ENCODE peak calls at places on chromosomes 5 and 9, in four cellular contexts. One of them, this sample, is unnamed.

GRCh38 chr5:169218862-169219261 is 82.1 kb downstream of the SLIT3 start:
- DNase-seq in HFF-Myc: no peak
- DNase-seq in left lung: no peak
- DNase-seq in AG04450: no peak
- DNase-seq in this sample: no peak

GRCh38 chr9:129968690-129969485 is 74.1 kb downstream of the FNBP1 start:
- DNase-seq in HFF-Myc: no peak
- DNase-seq in left lung: no peak
- DNase-seq in AG04450: peak; percentile 70
- DNase-seq in this sample: no peak

GRCh38 chr9:113879318-113879717 is 3.2 kb downstream of the ZNF618 start:
- DNase-seq in left lung: no peak
- DNase-seq in AG04450: no peak
- DNase-seq in HFF-Myc: no peak
- DNase-seq in this sample: no peak

GRCh38 chr9:120932086-120932818 is 5.7 kb upstream of the TRAF1 start:
- DNase-seq in AG04450: no peak
- DNase-seq in left lung: no peak
- DNase-seq in HFF-Myc: no peak
- DNase-seq in this sample: no peak

GRCh38 chr9:116674210-116674980 is 12.7 kb upstream of the TRIM32 start:
- DNase-seq in AG04450: no peak
- DNase-seq in HFF-Myc: no peak
- DNase-seq in left lung: no peak
- DNase-seq in this sample: no peak

GRCh38 chr5:158020555-158021418 is 161.8 kb upstream of the CLINT1 start:
- DNase-seq in left lung: no peak
- DNase-seq in HFF-Myc: no peak
- DNase-seq in AG04450: no peak
- DNase-seq in this sample: no peak

GRCh38 chr9:132793606-132794580 is 84.2 kb downstream of the AK8 start:
- DNase-seq in left lung: no peak
- DNase-seq in HFF-Myc: no peak
- DNase-seq in AG04450: no peak
- DNase-seq in this sample: no peak

GRCh38 chr9:133449760-133450159 is 10.0 kb upstream of the CACFD1 start:
- DNase-seq in left lung: peak; percentile 60
- DNase-seq in AG04450: no peak
- DNase-seq in HFF-Myc: no peak
- DNase-seq in this sample: no peak

GRCh38 chr5:78162253-78162862 is 132.1 kb downstream of the AP3B1 start:
- DNase-seq in HFF-Myc: no peak
- DNase-seq in left lung: no peak
- DNase-seq in AG04450: no peak
- DNase-seq in this sample: peak; percentile 31

GRCh38 chr5:647311-647710 is 35.2 kb downstream of the CEP72 start:
- DNase-seq in AG04450: no peak
- DNase-seq in left lung: no peak
- DNase-seq in HFF-Myc: no peak
- DNase-seq in this sample: no peak

GRCh38 chr5:157241483-157241882 is 24.4 kb upstream of the CYFIP2 start:
- DNase-seq in HFF-Myc: no peak
- DNase-seq in AG04450: no peak
- DNase-seq in left lung: no peak
- DNase-seq in this sample: no peak

GRCh38 chr9:93813687-93814560 is 141.2 kb downstream of the BARX1 start:
- DNase-seq in left lung: no peak
- DNase-seq in HFF-Myc: no peak
- DNase-seq in AG04450: no peak
- DNase-seq in this sample: no peak

GRCh38 chr5:66894480-66895240 is 298.5 kb downstream of the MAST4 start:
- DNase-seq in AG04450: no peak
- DNase-seq in left lung: no peak
- DNase-seq in HFF-Myc: no peak
- DNase-seq in this sample: no peak

GRCh38 chr9:32264171-32264862 is 120.1 kb upstream of the ACO1 start:
- DNase-seq in HFF-Myc: no peak
- DNase-seq in AG04450: no peak
- DNase-seq in left lung: no peak
- DNase-seq in this sample: no peak

GRCh38 chr9:806285-807156 is 35.0 kb upstream of the DMRT1 start:
- DNase-seq in left lung: no peak
- DNase-seq in HFF-Myc: no peak
- DNase-seq in AG04450: peak; percentile 29
- DNase-seq in this sample: peak; percentile 38

GRCh38 chr5:132233081-132233480 is 5.4 kb upstream of the P4HA2 start:
- DNase-seq in left lung: no peak
- DNase-seq in HFF-Myc: no peak
- DNase-seq in AG04450: no peak
- DNase-seq in this sample: no peak

GRCh38 chr5:31397926-31398557 is 133.9 kb downstream of the DROSHA start:
- DNase-seq in AG04450: no peak
- DNase-seq in HFF-Myc: no peak
- DNase-seq in left lung: no peak
- DNase-seq in this sample: no peak

GRCh38 chr5:43658499-43658898 is 55.5 kb downstream of the NNT start:
- DNase-seq in AG04450: peak; percentile 64
- DNase-seq in left lung: no peak
- DNase-seq in HFF-Myc: peak; percentile 66
- DNase-seq in this sample: no peak

GRCh38 chr5:157148734-157149615 is 6.3 kb upstream of the MED7 start:
- DNase-seq in HFF-Myc: peak; percentile 39
- DNase-seq in AG04450: no peak
- DNase-seq in left lung: peak; percentile 46
- DNase-seq in this sample: peak; percentile 80

GRCh38 chr9:137438591-137439157 is 2.5 kb downstream of the ENTPD8 start:
- DNase-seq in AG04450: no peak
- DNase-seq in left lung: no peak
- DNase-seq in HFF-Myc: no peak
- DNase-seq in this sample: no peak

GRCh38 chr5:26388946-26389345 is 649.4 kb downstream of the CDH9 start:
- DNase-seq in AG04450: no peak
- DNase-seq in left lung: no peak
- DNase-seq in HFF-Myc: no peak
- DNase-seq in this sample: no peak

GRCh38 chr9:135786146-135786690 is 84.2 kb downstream of the KCNT1 start:
- DNase-seq in left lung: no peak
- DNase-seq in HFF-Myc: no peak
- DNase-seq in AG04450: no peak
- DNase-seq in this sample: no peak

GRCh38 chr9:76835571-76836283 is 70.2 kb downstream of the PRUNE2 start:
- DNase-seq in HFF-Myc: peak; percentile 70
- DNase-seq in AG04450: peak; percentile 66
- DNase-seq in left lung: no peak
- DNase-seq in this sample: no peak

GRCh38 chr9:94935396-94935795 is 208.9 kb downstream of the AOPEP start:
- DNase-seq in AG04450: no peak
- DNase-seq in left lung: no peak
- DNase-seq in HFF-Myc: no peak
- DNase-seq in this sample: no peak

GRCh38 chr9:94936411-94936810 is 209.9 kb downstream of the AOPEP start:
- DNase-seq in left lung: no peak
- DNase-seq in HFF-Myc: no peak
- DNase-seq in AG04450: peak; percentile 30
- DNase-seq in this sample: no peak

GRCh38 chr9:94932647-94933415 is 206.3 kb downstream of the AOPEP start:
- DNase-seq in AG04450: no peak
- DNase-seq in left lung: no peak
- DNase-seq in HFF-Myc: no peak
- DNase-seq in this sample: no peak

GRCh38 chr9:94933429-94933828 is 206.9 kb downstream of the AOPEP start:
- DNase-seq in left lung: no peak
- DNase-seq in AG04450: no peak
- DNase-seq in HFF-Myc: no peak
- DNase-seq in this sample: no peak

DNA sequence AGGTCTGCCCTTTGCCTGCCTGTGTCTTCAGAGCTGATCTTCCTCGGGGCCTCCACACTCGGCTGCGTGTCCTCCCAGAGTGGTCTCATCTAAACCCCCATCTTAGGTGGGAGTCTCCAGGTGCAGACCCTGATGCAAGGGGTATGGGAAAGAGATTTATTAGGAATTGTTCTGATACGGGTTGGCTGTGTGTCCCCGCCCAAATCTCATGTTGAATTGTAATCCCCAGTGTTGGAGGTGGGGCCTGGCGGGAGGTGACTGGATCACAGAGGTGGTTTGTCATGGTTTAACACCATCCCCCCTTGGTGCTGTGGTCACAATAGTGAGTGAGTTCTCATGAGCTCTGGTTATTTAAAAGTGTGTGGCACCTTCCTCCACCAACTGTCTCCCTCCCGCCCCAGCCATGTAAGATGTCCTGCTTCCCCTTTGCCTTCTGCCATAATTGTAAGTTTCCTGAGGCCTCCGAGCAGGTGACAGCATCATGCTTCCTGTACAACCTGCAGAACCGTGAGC is 208.4 kb downstream of the AOPEP start:
- DNase-seq in left lung: no peak
- DNase-seq in AG04450: no peak
- DNase-seq in HFF-Myc: no peak
- DNase-seq in this sample: no peak
- H3K4me3 ChIP-seq in left lung: no peak overlapping the region
- H3K4me3 ChIP-seq in AG04450: no peak overlapping the region
- H3K4me3 ChIP-seq in HFF-Myc: no peak overlapping the region
- H3K4me3 ChIP-seq in this sample: no peak overlapping the region

GRCh38 chr5:96896285-96896711 is 20.0 kb downstream of the ERAP2 start:
- DNase-seq in HFF-Myc: no peak
- DNase-seq in AG04450: no peak
- DNase-seq in left lung: no peak
- DNase-seq in this sample: no peak
- H3K4me3 ChIP-seq in HFF-Myc: no peak overlapping the region
- H3K4me3 ChIP-seq in AG04450: no peak overlapping the region
- H3K4me3 ChIP-seq in left lung: peak overlapping the region; percentile 2
- H3K4me3 ChIP-seq in this sample: no peak overlapping the region

GRCh38 chr5:128537999-128538248 is at the start of gene FBN2:
- DNase-seq in left lung: no peak
- DNase-seq in HFF-Myc: no peak
- DNase-seq in AG04450: no peak
- DNase-seq in this sample: no peak
- H3K4me3 ChIP-seq in left lung: peak within 1 kb of the TSS; percentile 56
- H3K4me3 ChIP-seq in HFF-Myc: peak within 1 kb of the TSS; percentile 89
- H3K4me3 ChIP-seq in AG04450: peak within 1 kb of the TSS; percentile 70
- H3K4me3 ChIP-seq in this sample: no peak within 1 kb of the TSS

DNA sequence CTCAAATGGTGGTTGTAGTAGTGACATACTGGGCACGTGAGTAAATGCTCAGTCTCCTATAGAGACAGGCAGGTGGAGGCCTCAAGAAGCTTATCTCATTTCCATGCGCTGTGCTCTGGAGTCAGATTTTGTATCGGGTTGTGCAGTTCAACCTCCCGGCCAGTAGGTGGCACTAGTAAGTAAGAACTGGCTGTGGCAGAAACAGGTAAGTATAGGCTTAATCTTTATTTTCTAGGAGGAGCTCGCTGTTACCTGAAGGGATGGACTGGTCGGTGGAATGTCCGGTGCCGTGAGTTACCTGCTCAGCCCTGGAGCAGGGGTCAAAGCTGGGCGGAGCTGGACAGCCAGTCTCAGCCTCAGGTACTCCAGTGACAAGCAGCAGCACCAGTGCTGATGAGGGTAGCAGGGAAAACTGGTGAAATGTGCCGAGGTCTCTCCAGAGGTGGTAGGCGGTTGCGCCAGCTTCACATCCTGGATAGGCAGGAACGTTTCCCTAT is 880.1 kb upstream of the SEMA6A start:
- DNase-seq in AG04450: no peak
- DNase-seq in left lung: peak; percentile 37
- DNase-seq in HFF-Myc: peak; percentile 3
- DNase-seq in this sample: peak; percentile 48
- H3K4me3 ChIP-seq in AG04450: no peak overlapping the region
- H3K4me3 ChIP-seq in left lung: peak overlapping the region; percentile 8
- H3K4me3 ChIP-seq in HFF-Myc: no peak overlapping the region
- H3K4me3 ChIP-seq in this sample: peak overlapping the region; percentile 35

GRCh38 chr5:173202266-173202875 is 32.6 kb downstream of the NKX2-5 start:
- DNase-seq in left lung: no peak
- DNase-seq in HFF-Myc: no peak
- DNase-seq in AG04450: no peak
- DNase-seq in this sample: no peak
- H3K4me3 ChIP-seq in left lung: no peak overlapping the region
- H3K4me3 ChIP-seq in HFF-Myc: no peak overlapping the region
- H3K4me3 ChIP-seq in AG04450: no peak overlapping the region
- H3K4me3 ChIP-seq in this sample: no peak overlapping the region